ENCODE peak calls at places on chromosomes 13 and 19, in ten cellular contexts. F is SHP77, A is endothelial cell, G is PC-3, Z is HT-29, T is occipital lobe, N is fibroblast of pulmonary artery, O is astrocyte, K is pancreas, D is RPMI7951. B is an unnamed sample.
A peak's percentile ranks its signal among the peaks of the same experiment; 100 is the strongest.

GRCh38 chr19:30682576-30683536 is 310.7 kb downstream of the ZNF536 start:
- DNase-seq in F (peak; percentile 53), A (peak; percentile 83), G (peak; percentile 70), Z (peak; percentile 79), T (peak; percentile 77), N (peak; percentile 70), O (peak; percentile 64), K (peak; percentile 63), D (peak; percentile 79), B (peak; percentile 85)

GRCh38 chr13:47250141-47250540 is 353.3 kb upstream of the HTR2A start:
- DNase-seq in F (no peak), A (no peak), G (peak; percentile 71), Z (no peak), T (no peak), N (peak; percentile 88), O (peak; percentile 91), K (no peak), D (peak; percentile 78), B (no peak)

GRCh38 chr13:113307491-113307890 is 10.5 kb downstream of the LAMP1 start:
- DNase-seq in F (no peak), A (no peak), G (no peak), Z (no peak), T (no peak), N (no peak), O (peak; percentile 23), K (no peak), D (no peak), B (no peak)

GRCh38 chr19:39307822-39308530 is 11.8 kb downstream of the IFNL1 start:
- DNase-seq in F (no peak), A (peak; percentile 33), G (no peak), Z (no peak), T (no peak), N (no peak), O (no peak), K (no peak), D (no peak), B (no peak)

GRCh38 chr13:38707433-38707832 is 20.6 kb downstream of the FREM2 start:
- DNase-seq in F (no peak), A (no peak), G (no peak), Z (peak; percentile 23), T (no peak), N (no peak), O (no peak), K (no peak), D (no peak), B (no peak)

GRCh38 chr13:87622921-87623320 is 48.2 kb upstream of the SLITRK5 start:
- DNase-seq in F (no peak), A (no peak), G (no peak), Z (no peak), T (no peak), N (no peak), O (peak; percentile 12), K (no peak), D (no peak), B (no peak)

GRCh38 chr19:35596366-35596999 is 10.5 kb downstream of the PMIS2 start:
- DNase-seq in F (no peak), A (no peak), G (no peak), Z (peak; percentile 50), T (no peak), N (peak; percentile 14), O (no peak), K (no peak), D (peak; percentile 35), B (no peak)

GRCh38 chr19:3270908-3271307 is 46.4 kb downstream of the CELF5 start:
- DNase-seq in F (no peak), A (peak; percentile 23), G (peak; percentile 40), Z (peak; percentile 18), T (peak; percentile 72), N (peak; percentile 44), O (peak; percentile 18), K (no peak), D (peak; percentile 68), B (peak; percentile 78)

GRCh38 chr13:19818223-19818842 is 35.6 kb upstream of the PSPC1 start:
- DNase-seq in F (no peak), A (peak; percentile 89), G (peak; percentile 25), Z (peak; percentile 35), T (no peak), N (peak; percentile 42), O (no peak), K (peak; percentile 15), D (no peak), B (peak; percentile 2)

B was measured in Ammon's horn.